ENCODE peak calls at places on chromosomes 1 and 21, in five cellular contexts. One of them, this sample, is unnamed.

GRCh38 chr21:22374218-22374969 is 1376.2 kb downstream of the NCAM2 start:
- DNase-seq in ovary: no peak
- DNase-seq in A549: no peak
- DNase-seq in heart left ventricle: no peak
- DNase-seq in body of pancreas: no peak
- DNase-seq in this sample: no peak

GRCh38 chr1:62209931-62210595 is 15.4 kb downstream of the L1TD1 start:
- DNase-seq in ovary: no peak
- DNase-seq in A549: no peak
- DNase-seq in heart left ventricle: no peak
- DNase-seq in body of pancreas: no peak
- DNase-seq in this sample: no peak

GRCh38 chr1:109239580-109240068 is 9.7 kb upstream of the CELSR2 start:
- DNase-seq in ovary: peak
- DNase-seq in A549: peak
- DNase-seq in heart left ventricle: no peak
- DNase-seq in body of pancreas: no peak
- DNase-seq in this sample: no peak

GRCh38 chr21:16588433-16588860 is 858.7 kb downstream of the USP25 start:
- DNase-seq in ovary: peak
- DNase-seq in A549: peak
- DNase-seq in heart left ventricle: peak
- DNase-seq in body of pancreas: peak
- DNase-seq in this sample: peak

GRCh38 chr1:29684141-29684540 is 447.8 kb downstream of the PTPRU start:
- DNase-seq in ovary: no peak
- DNase-seq in A549: no peak
- DNase-seq in heart left ventricle: no peak
- DNase-seq in body of pancreas: no peak
- DNase-seq in this sample: no peak

GRCh38 chr1:181190362-181191035 is 102.0 kb downstream of the IER5 start:
- DNase-seq in ovary: no peak
- DNase-seq in A549: no peak
- DNase-seq in heart left ventricle: no peak
- DNase-seq in body of pancreas: no peak
- DNase-seq in this sample: no peak

GRCh38 chr1:206925116-206925736 is 3.5 kb upstream of the FCMR start:
- DNase-seq in ovary: no peak
- DNase-seq in A549: no peak
- DNase-seq in heart left ventricle: no peak
- DNase-seq in body of pancreas: no peak
- DNase-seq in this sample: no peak

GRCh38 chr1:176159993-176160392 is 47.1 kb downstream of the COP1 start:
- DNase-seq in ovary: no peak
- DNase-seq in A549: no peak
- DNase-seq in heart left ventricle: no peak
- DNase-seq in body of pancreas: no peak
- DNase-seq in this sample: no peak

GRCh38 chr1:90879281-90879680 is 142.6 kb downstream of the ZNF644 start:
- DNase-seq in ovary: no peak
- DNase-seq in A549: no peak
- DNase-seq in heart left ventricle: no peak
- DNase-seq in body of pancreas: no peak
- DNase-seq in this sample: no peak

GRCh38 chr1:32992489-32993214 is 28.0 kb upstream of the RNF19B start:
- DNase-seq in ovary: no peak
- DNase-seq in A549: peak
- DNase-seq in heart left ventricle: peak
- DNase-seq in body of pancreas: peak
- DNase-seq in this sample: peak
- TF ChIP-seq POLR2A in ovary: no peak
- TF ChIP-seq POLR2A in A549: no peak
- TF ChIP-seq POLR2A in heart left ventricle: no peak
- TF ChIP-seq POLR2A in body of pancreas: no peak
- TF ChIP-seq POLR2A in this sample: no peak

GRCh38 chr1:234611153-234611798 is 1.3 kb upstream of the IRF2BP2 start:
- DNase-seq in ovary: no peak
- DNase-seq in A549: peak
- DNase-seq in heart left ventricle: no peak
- DNase-seq in body of pancreas: no peak
- DNase-seq in this sample: no peak
- TF ChIP-seq POLR2A in ovary: no peak
- TF ChIP-seq POLR2A in A549: no peak
- TF ChIP-seq POLR2A in heart left ventricle: no peak
- TF ChIP-seq POLR2A in body of pancreas: no peak
- TF ChIP-seq POLR2A in this sample: peak

GRCh38 chr1:160459056-160459455 is 58.7 kb downstream of the VANGL2 start:
- DNase-seq in ovary: no peak
- DNase-seq in A549: no peak
- DNase-seq in heart left ventricle: no peak
- DNase-seq in body of pancreas: no peak
- DNase-seq in this sample: no peak
- TF ChIP-seq POLR2A in ovary: no peak
- TF ChIP-seq POLR2A in A549: no peak
- TF ChIP-seq POLR2A in heart left ventricle: no peak
- TF ChIP-seq POLR2A in body of pancreas: no peak
- TF ChIP-seq POLR2A in this sample: no peak

GRCh38 chr1:66929691-66929998 is 4.9 kb downstream of the MIER1 start:
- DNase-seq in ovary: no peak
- DNase-seq in A549: no peak
- DNase-seq in heart left ventricle: no peak
- DNase-seq in body of pancreas: no peak
- DNase-seq in this sample: no peak

GRCh38 chr1:66931548-66932124 is 6.8 kb downstream of the MIER1 start:
- DNase-seq in ovary: no peak
- DNase-seq in A549: no peak
- DNase-seq in heart left ventricle: no peak
- DNase-seq in body of pancreas: no peak
- DNase-seq in this sample: no peak

GRCh38 chr1:66930823-66931174 is 6.0 kb downstream of the MIER1 start:
- DNase-seq in ovary: no peak
- DNase-seq in A549: no peak
- DNase-seq in heart left ventricle: no peak
- DNase-seq in body of pancreas: no peak
- DNase-seq in this sample: no peak

GRCh38 chr1:66929289-66929688 is 4.5 kb downstream of the MIER1 start:
- DNase-seq in ovary: no peak
- DNase-seq in A549: no peak
- DNase-seq in heart left ventricle: no peak
- DNase-seq in body of pancreas: no peak
- DNase-seq in this sample: no peak

GRCh38 chr1:66929999-66930822 is 5.4 kb downstream of the MIER1 start:
- DNase-seq in ovary: peak
- DNase-seq in A549: peak
- DNase-seq in heart left ventricle: peak
- DNase-seq in body of pancreas: peak
- DNase-seq in this sample: peak
- TF ChIP-seq POLR2A in ovary: peak
- TF ChIP-seq POLR2A in A549: peak
- TF ChIP-seq POLR2A in heart left ventricle: no peak
- TF ChIP-seq POLR2A in body of pancreas: peak
- TF ChIP-seq POLR2A in this sample: peak

GRCh38 chr1:228150458-228151169 is 884 bp downstream of the GJC2 start:
- DNase-seq in ovary: peak
- DNase-seq in A549: no peak
- DNase-seq in heart left ventricle: peak
- DNase-seq in body of pancreas: peak
- DNase-seq in this sample: peak

GRCh38 chr1:228150021-228150457 is 309 bp downstream of the GJC2 start:
- DNase-seq in ovary: peak
- DNase-seq in A549: no peak
- DNase-seq in heart left ventricle: no peak
- DNase-seq in body of pancreas: peak
- DNase-seq in this sample: no peak

GRCh38 chr1:228148196-228148861 is 1.4 kb upstream of the GJC2 start:
- DNase-seq in ovary: peak
- DNase-seq in A549: no peak
- DNase-seq in heart left ventricle: no peak
- DNase-seq in body of pancreas: peak
- DNase-seq in this sample: no peak

GRCh38 chr1:228148971-228149340 is 774 bp upstream of the GJC2 start:
- DNase-seq in ovary: peak
- DNase-seq in A549: no peak
- DNase-seq in heart left ventricle: no peak
- DNase-seq in body of pancreas: peak
- DNase-seq in this sample: no peak

DNA sequence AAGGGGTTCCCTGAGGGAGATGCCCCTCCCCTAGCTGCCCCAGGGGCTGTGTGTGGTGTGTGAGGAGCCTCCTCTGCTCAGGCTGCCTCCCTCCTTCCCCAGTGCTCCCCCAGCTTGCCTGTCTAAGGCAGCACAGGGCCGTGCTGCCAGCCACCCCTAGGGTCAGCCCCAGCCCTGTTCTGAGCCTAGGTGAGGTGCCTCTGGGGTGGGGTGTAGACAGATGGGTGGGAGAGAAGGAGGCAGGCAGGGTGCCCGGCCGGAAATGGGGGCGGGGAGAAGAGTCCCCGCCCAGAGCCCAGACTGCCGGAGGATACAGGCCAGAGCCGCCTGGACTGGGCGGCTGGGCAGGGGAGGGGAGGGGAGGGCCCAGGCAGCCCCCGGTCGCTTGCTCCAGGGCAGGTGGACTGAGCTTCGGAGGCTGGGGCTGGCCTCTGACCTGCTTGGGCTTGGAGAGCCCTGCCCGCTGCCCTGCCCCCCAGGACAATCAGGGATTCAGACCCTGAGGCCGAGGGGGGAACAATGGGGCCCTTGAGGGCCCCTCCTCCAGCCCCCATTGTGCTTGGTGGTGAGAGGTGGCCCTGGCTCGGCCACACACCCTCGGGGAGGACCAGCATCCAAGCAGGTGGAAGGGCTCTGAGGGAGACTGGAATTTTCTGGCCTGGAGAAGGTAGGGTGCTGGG is at the start of gene GJC2:
- DNase-seq in ovary: peak
- DNase-seq in A549: no peak
- DNase-seq in heart left ventricle: peak
- DNase-seq in body of pancreas: peak
- DNase-seq in this sample: peak
- TF ChIP-seq POLR2A in ovary: no peak
- TF ChIP-seq POLR2A in A549: no peak
- TF ChIP-seq POLR2A in heart left ventricle: no peak
- TF ChIP-seq POLR2A in body of pancreas: no peak
- TF ChIP-seq POLR2A in this sample: no peak

GRCh38 chr1:47436979-47437517 is 796 bp upstream of the FOXD2 start:
- DNase-seq in ovary: no peak
- DNase-seq in A549: no peak
- DNase-seq in heart left ventricle: no peak
- DNase-seq in body of pancreas: peak
- DNase-seq in this sample: peak
- TF ChIP-seq POLR2A in ovary: no peak
- TF ChIP-seq POLR2A in A549: no peak
- TF ChIP-seq POLR2A in heart left ventricle: no peak
- TF ChIP-seq POLR2A in body of pancreas: no peak
- TF ChIP-seq POLR2A in this sample: no peak

GRCh38 chr1:150555198-150555970 is 6.2 kb downstream of the ADAMTSL4 start:
- DNase-seq in ovary: no peak
- DNase-seq in A549: no peak
- DNase-seq in heart left ventricle: no peak
- DNase-seq in body of pancreas: no peak
- DNase-seq in this sample: no peak

GRCh38 chr1:150552692-150553278 is 3.6 kb downstream of the ADAMTSL4 start:
- DNase-seq in ovary: peak
- DNase-seq in A549: no peak
- DNase-seq in heart left ventricle: no peak
- DNase-seq in body of pancreas: no peak
- DNase-seq in this sample: no peak

GRCh38 chr1:150554086-150554452 is 4.9 kb downstream of the ADAMTSL4 start:
- DNase-seq in ovary: no peak
- DNase-seq in A549: no peak
- DNase-seq in heart left ventricle: no peak
- DNase-seq in body of pancreas: no peak
- DNase-seq in this sample: no peak

GRCh38 chr1:150551784-150552691 is 2.8 kb downstream of the ADAMTSL4 start:
- DNase-seq in ovary: peak
- DNase-seq in A549: no peak
- DNase-seq in heart left ventricle: peak
- DNase-seq in body of pancreas: no peak
- DNase-seq in this sample: peak

DNA sequence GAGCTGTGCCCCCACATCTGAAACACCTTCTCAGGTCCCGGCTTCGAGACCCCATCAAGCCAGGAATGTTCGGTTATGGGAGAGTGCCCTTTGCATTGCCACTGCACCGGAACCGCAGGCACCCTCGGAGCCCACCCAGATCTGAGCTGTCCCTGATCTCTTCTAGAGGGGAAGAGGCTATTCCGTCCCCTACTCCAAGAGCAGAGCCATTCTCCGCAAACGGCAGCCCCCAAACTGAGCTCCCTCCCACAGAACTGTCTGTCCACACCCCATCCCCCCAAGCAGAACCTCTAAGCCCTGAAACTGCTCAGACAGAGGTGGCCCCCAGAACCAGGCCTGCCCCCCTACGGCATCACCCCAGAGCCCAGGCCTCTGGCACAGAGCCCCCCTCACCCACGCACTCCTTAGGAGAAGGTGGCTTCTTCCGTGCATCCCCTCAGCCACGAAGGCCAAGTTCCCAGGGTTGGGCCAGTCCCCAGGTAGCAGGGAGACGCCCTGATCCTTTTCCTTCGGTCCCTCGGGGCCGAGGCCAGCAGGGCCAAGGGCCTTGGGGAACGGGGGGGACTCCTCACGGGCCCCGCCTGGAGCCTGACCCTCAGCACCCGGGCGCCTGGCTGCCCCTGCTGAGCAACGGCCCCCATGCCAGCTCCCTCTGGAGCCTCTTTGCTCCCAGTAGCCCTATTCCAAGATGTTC is 4.3 kb downstream of the ADAMTSL4 start:
- DNase-seq in ovary: peak
- DNase-seq in A549: no peak
- DNase-seq in heart left ventricle: no peak
- DNase-seq in body of pancreas: no peak
- DNase-seq in this sample: no peak
- TF ChIP-seq POLR2A in ovary: no peak
- TF ChIP-seq POLR2A in A549: no peak
- TF ChIP-seq POLR2A in heart left ventricle: no peak
- TF ChIP-seq POLR2A in body of pancreas: no peak
- TF ChIP-seq POLR2A in this sample: no peak

This sample was measured in H54.